ENCODE peak calls at places on chromosome 17, in nine cellular contexts. B, F, K, J, R, W, S, L and I are unnamed samples.

GRCh38 chr17:76104140-76104895 is 731 bp upstream of the EXOC7 start:
- DNase-seq in B (no peak), F (peak), K (no peak), J (no peak), R (no peak), W (no peak), S (no peak), L (no peak), I (no peak)

GRCh38 chr17:32567511-32567910 is 80.7 kb downstream of the CDK5R1 start:
- DNase-seq in B (no peak), F (no peak), K (no peak), J (no peak), R (no peak), W (no peak), S (no peak), L (no peak), I (no peak)

GRCh38 chr17:44578947-44579346 is 21.7 kb downstream of the FZD2 start:
- DNase-seq in B (no peak), F (no peak), K (no peak), J (no peak), R (no peak), W (no peak), S (no peak), L (no peak), I (no peak)

GRCh38 chr17:44840274-44840673 is 7.4 kb upstream of the HIGD1B start:
- DNase-seq in B (no peak), F (no peak), K (no peak), J (no peak), R (no peak), W (no peak), S (no peak), L (no peak), I (no peak)

GRCh38 chr17:71995570-71995969 is 125.2 kb upstream of the SOX9 start:
- DNase-seq in B (no peak), F (no peak), K (no peak), J (no peak), R (no peak), W (no peak), S (no peak), L (no peak), I (no peak)

GRCh38 chr17:76134911-76135809 is 5.9 kb downstream of the FOXJ1 start:
- DNase-seq in B (no peak), F (no peak), K (no peak), J (no peak), R (no peak), W (peak), S (no peak), L (no peak), I (no peak)

GRCh38 chr17:77366206-77366557 is 225.4 kb downstream of the SEC14L1 start:
- DNase-seq in B (no peak), F (peak), K (no peak), J (no peak), R (no peak), W (no peak), S (no peak), L (no peak), I (no peak)

GRCh38 chr17:11538366-11538765 is 59.9 kb upstream of the DNAH9 start:
- DNase-seq in B (no peak), F (no peak), K (no peak), J (no peak), R (no peak), W (no peak), S (no peak), L (no peak), I (no peak)

GRCh38 chr17:36534117-36534880 is at the start of gene MYO19:
- DNase-seq in B (peak), F (peak), K (peak), J (peak), R (peak), W (peak), S (peak), L (no peak), I (peak)

GRCh38 chr17:46173153-46173552 is 20.1 kb downstream of the KANSL1 start:
- DNase-seq in B (no peak), F (no peak), K (no peak), J (no peak), R (no peak), W (no peak), S (no peak), L (no peak), I (no peak)

GRCh38 chr17:9676084-9676483 is 30.8 kb downstream of the USP43 start:
- DNase-seq in B (no peak), F (no peak), K (no peak), J (no peak), R (no peak), W (no peak), S (no peak), L (no peak), I (no peak)

GRCh38 chr17:43713494-43714162 is 45.0 kb downstream of the SOST start:
- DNase-seq in B (no peak), F (no peak), K (no peak), J (no peak), R (peak), W (peak), S (no peak), L (peak), I (no peak)

DNA sequence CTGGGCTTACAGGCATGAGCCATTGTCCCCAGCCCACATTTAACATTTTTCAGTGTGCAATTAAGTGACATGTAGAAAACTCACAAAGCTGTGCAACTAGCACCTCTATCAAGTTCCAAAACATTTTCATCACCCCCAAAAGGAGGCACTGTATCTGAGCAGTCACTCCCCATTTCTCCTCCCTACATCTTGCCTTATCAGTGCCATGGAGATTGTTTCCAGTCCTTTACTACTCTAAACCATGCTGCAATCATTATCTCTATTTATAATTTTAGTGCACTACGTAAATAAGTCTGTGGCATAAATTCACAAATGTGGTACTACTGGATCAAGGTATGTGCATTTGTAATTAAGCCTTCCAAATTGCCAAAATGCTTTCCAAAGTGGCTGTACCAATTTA is 7.6 kb downstream of the MRPS23 start:
- DNase-seq in B (no peak), F (no peak), K (no peak), J (no peak), R (no peak), W (no peak), S (no peak), L (no peak), I (no peak)
- TF ChIP-seq POLR2AphosphoS5 in B (no peak), F (no peak), K (no peak), J (no peak), R (no peak), W (no peak), S (no peak), L (no peak), I (no peak)

GRCh38 chr17:20948984-20949777 is 93.6 kb downstream of the USP22 start:
- DNase-seq in B (peak), F (no peak), K (no peak), J (no peak), R (no peak), W (no peak), S (no peak), L (no peak), I (no peak)

GRCh38 chr17:20941872-20942271 is 100.9 kb downstream of the USP22 start:
- DNase-seq in B (no peak), F (no peak), K (no peak), J (no peak), R (no peak), W (no peak), S (no peak), L (no peak), I (no peak)

DNA sequence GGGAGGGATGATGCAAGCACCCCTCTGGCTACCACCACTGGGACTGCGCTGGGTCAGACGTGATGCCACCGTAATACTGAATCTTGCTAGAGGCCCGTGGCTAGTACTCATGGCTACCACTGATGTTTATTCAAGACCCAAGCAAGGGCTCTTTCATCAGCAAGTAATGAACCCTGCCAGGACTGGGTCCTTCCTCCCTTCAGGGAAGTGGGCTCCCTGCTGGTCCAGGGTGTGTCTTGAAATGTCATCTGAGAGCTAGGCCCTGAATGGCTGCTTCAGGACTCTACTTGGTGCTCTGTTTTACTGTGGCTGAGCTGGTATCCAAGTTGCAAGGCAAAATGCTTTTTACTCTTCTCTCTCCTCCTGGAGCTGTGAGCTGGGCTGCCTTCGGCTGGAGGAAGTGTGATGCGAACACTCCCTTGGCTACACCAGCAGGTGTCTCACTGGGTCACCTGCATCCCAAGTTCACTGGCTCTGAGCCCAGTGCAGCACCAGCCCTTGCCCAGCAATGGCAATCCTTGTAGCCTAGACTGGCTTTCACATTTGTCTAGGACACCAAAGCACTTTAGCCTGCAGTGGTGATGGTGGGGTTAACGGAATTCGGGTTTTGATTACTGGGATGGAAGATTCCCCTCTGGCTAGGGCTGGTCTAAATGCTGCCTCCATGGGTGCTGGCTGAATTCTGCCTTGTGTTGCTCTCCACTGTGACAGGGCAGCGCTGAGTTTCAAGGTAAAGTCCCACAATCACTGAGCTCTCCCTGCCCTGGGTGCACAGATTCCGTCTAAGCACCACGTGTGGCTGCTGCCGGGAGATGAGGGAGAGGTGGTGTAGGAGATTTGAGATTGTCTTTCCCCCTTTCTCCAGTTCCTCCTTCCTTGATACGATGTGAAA is 98.6 kb downstream of the USP22 start:
- DNase-seq in B (peak), F (no peak), K (peak), J (peak), R (no peak), W (peak), S (peak), L (no peak), I (no peak)
- TF ChIP-seq CTCF in B (peak), F (no peak), K (peak), J (peak), R (peak), W (peak), S (peak), L (no peak), I (no peak)

GRCh38 chr17:55510986-55511721 is at the start of gene SMIM36:
- DNase-seq in B (no peak), F (no peak), K (no peak), J (no peak), R (no peak), W (no peak), S (no peak), L (no peak), I (peak)
- TF ChIP-seq POLR2AphosphoS5 in B (no peak), F (no peak), K (no peak), J (no peak), R (no peak), W (no peak), S (no peak), L (no peak), I (no peak)

DNA sequence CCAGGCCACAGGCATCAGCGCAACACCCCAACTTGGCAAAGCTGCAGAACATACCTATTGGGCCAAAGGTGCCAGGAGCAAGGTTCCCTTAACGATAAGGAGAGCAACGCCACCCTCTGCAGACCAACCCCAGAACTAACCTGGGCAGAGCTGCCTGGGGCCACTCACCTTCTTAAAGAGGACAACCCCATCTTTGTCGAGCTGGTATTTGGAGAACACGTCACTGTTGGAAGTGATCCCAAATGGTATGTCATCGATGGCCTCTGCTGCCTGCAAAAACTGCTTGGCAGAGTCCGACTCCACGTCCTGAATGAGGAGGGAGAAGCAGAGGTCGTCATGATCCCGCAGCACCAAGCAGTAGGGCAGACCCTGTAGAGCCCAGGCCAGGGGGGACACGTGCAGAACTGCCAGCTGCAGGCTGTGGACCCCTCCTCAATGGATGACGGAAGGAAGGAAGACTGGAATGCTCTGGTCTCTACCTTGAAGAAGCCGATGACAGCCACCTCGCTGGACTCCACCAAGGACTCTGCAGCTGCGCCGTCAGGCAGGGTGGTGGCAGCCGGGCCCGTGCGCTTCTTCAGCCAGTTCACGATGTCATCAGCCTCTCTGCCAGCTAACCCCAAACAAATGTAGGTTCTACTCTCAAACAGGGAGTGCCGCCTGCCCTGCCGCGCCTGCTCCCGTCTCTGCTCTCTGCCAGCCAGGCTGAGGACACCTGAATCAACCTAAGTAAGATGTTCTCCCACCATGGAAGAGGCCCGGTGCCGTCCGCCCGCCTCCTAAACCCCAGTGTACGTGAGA is 5.2 kb downstream of the P4HB start:
- DNase-seq in B (no peak), F (no peak), K (no peak), J (no peak), R (peak), W (no peak), S (no peak), L (no peak), I (no peak)
- TF ChIP-seq CTCF in B (no peak), F (no peak), K (peak), J (peak), R (peak), W (peak), S (no peak), L (no peak), I (no peak)

DNA sequence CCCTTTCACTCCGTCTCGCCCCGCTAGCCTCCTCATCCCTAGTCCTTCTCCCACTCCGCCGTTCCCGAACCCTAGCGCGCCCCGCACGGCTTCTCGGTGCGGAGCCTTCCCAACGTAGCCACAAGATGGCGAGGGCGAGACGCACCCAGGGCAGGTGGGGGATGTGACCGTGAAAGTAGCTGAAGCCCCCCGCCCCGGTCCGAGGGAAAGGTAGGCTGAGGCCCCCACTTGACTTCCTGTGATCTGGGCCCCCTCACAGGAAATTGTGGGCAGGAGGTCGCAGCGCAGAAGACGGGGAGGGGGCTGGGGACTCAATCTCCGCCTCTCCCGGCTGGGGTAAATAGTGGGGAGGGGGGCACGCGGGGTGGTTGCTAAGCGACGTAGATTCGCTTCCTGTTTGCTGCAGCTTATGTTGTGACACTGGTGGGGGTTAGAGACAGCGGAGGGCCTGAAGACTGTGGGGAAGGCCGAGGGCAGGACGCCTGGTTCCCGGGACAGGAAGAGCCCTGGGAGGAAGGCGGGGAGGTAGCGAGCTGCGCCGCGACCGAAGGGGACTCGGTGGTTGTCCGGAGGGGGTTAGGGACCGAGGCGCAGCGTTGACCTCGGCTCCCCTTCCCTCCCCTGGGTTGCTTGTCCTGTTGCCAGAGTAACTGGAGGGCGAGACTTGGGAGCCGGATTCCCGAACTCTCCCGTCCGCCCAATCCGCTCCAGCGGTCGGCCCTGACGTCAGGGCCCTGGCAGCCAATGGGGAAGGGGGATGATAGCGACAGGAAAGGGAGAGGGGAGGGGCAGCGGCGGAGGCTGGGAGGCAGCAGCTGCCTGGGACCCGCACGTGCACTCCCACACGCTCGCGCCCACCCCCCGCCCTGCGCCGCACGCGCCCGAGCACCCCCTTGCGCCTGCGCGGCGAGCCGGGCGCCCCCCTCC is 1.1 kb downstream of the KDM6B start:
- DNase-seq in B (peak), F (peak), K (peak), J (peak), R (peak), W (peak), S (peak), L (peak), I (peak)
- TF ChIP-seq POLR2AphosphoS5 in B (no peak), F (peak), K (peak), J (peak), R (peak), W (peak), S (peak), L (peak), I (peak)

GRCh38 chr17:40443196-40443987 is at the start of gene IGFBP4:
- DNase-seq in B (peak), F (peak), K (peak), J (no peak), R (peak), W (peak), S (peak), L (peak), I (peak)
- TF ChIP-seq CTCF in B (peak), F (no peak), K (peak), J (no peak), R (peak), W (peak), S (peak), L (peak), I (peak)

GRCh38 chr17:20095366-20096080 is 86.4 kb downstream of the SPECC1 start:
- DNase-seq in B (peak), F (peak), K (peak), J (peak), R (peak), W (no peak), S (no peak), L (peak), I (peak)
- TF ChIP-seq POLR2AphosphoS5 in B (no peak), F (peak), K (no peak), J (no peak), R (no peak), W (no peak), S (no peak), L (no peak), I (no peak)

GRCh38 chr17:40607641-40608040 is 40.0 kb downstream of the SMARCE1 start:
- DNase-seq in B (no peak), F (no peak), K (no peak), J (no peak), R (no peak), W (no peak), S (no peak), L (no peak), I (no peak)
- TF ChIP-seq CTCF in B (no peak), F (no peak), K (no peak), J (no peak), R (no peak), W (no peak), S (no peak), L (no peak), I (no peak)